ENCODE peak calls at places on chromosomes 5 and 9, in nine cellular contexts. J is H9, U is AG20443, Y is NCI-H1105, W is GM13977, E is iPS-NIHi11, F is left ventricle myocardium inferior, X is GM03348, L is islet precursor cell. K is an unnamed sample.

GRCh38 chr9:11319477-11320060 is 706.8 kb upstream of the PTPRD start:
- DNase-seq in J (no peak), U (no peak), Y (peak), W (no peak), E (peak), F (no peak), X (no peak), L (no peak), K (no peak)

GRCh38 chr5:136036991-136037705 is 8.4 kb downstream of the TGFBI start:
- DNase-seq in J (no peak), U (peak), Y (no peak), W (peak), E (no peak), F (no peak), X (peak), L (peak), K (no peak)

GRCh38 chr5:116576043-116576713 is 1.6 kb upstream of the SEMA6A start:
- DNase-seq in J (peak), U (peak), Y (no peak), W (peak), E (peak), F (peak), X (peak), L (peak), K (no peak)

GRCh38 chr9:91089405-91090131 is 272.1 kb downstream of the AUH start:
- DNase-seq in J (no peak), U (peak), Y (no peak), W (no peak), E (no peak), F (no peak), X (peak), L (peak), K (no peak)

GRCh38 chr5:43105369-43106289 is 15.1 kb upstream of the ZNF131 start:
- DNase-seq in J (peak), U (peak), Y (peak), W (peak), E (peak), F (peak), X (peak), L (peak), K (peak)

GRCh38 chr5:505946-506555 is 18.2 kb downstream of the SLC9A3 start:
- DNase-seq in J (no peak), U (no peak), Y (peak), W (no peak), E (no peak), F (no peak), X (no peak), L (no peak), K (no peak)

GRCh38 chr5:4252322-4252721 is 656.7 kb downstream of the IRX1 start:
- DNase-seq in J (no peak), U (no peak), Y (no peak), W (no peak), E (no peak), F (no peak), X (no peak), L (no peak), K (no peak)

GRCh38 chr5:57432876-57433275 is 49.7 kb downstream of the ACTBL2 start:
- DNase-seq in J (no peak), U (no peak), Y (no peak), W (no peak), E (no peak), F (no peak), X (no peak), L (no peak), K (no peak)

GRCh38 chr9:93159601-93160418 is 24.1 kb upstream of the WNK2 start:
- DNase-seq in J (peak), U (peak), Y (peak), W (peak), E (peak), F (peak), X (peak), L (peak), K (peak)

GRCh38 chr9:78786794-78787193 is 489.9 kb downstream of the PSAT1 start:
- DNase-seq in J (no peak), U (peak), Y (no peak), W (no peak), E (no peak), F (no peak), X (peak), L (no peak), K (peak)

K was measured in epithelial cell of proximal tubule.